ENCODE peak calls at places on chromosomes 2 and 18, in six cellular contexts. D is GM23338, W is caudate nucleus, U is right cardiac atrium, V is psoas muscle, T is substantia nigra. C is an unnamed sample.

GRCh38 chr2:27701676-27702075 is 38.0 kb downstream of the SLC4A1AP start:
- DNase-seq in V (peak), W (no peak), D (no peak), T (no peak), U (no peak), C (peak)

GRCh38 chr18:79570266-79571201 is 109.1 kb upstream of the CTDP1 start:
- DNase-seq in V (peak), W (no peak), U (no peak), D (no peak), T (no peak), C (peak)

GRCh38 chr2:7692657-7693161 is 775.5 kb downstream of the RNF144A start:
- DNase-seq in U (peak), T (no peak), D (no peak), W (no peak), V (peak), C (no peak)

GRCh38 chr2:205858781-205859478 is 176.6 kb downstream of the NRP2 start:
- DNase-seq in T (no peak), V (no peak), D (peak), U (peak), W (no peak), C (no peak)

GRCh38 chr2:9805435-9806297 is 37.6 kb upstream of the TAF1B start:
- DNase-seq in W (no peak), U (no peak), D (no peak), T (no peak), V (no peak), C (peak)

GRCh38 chr18:58784601-58785137 is 80.0 kb upstream of the ZNF532 start:
- DNase-seq in T (no peak), V (no peak), U (peak), D (peak), W (no peak), C (no peak)

GRCh38 chr2:144331652-144332355 is 188.1 kb downstream of the ZEB2 start:
- DNase-seq in T (peak), U (peak), D (peak), V (no peak), W (peak), C (no peak)

GRCh38 chr2:9228088-9228751 is 21.6 kb downstream of the ASAP2 start:
- DNase-seq in T (no peak), V (no peak), W (no peak), U (no peak), D (no peak), C (no peak)

GRCh38 chr18:48902023-48902855 is 48.5 kb downstream of the SMAD7 start:
- DNase-seq in D (no peak), T (peak), V (peak), W (no peak), U (peak), C (peak)

GRCh38 chr2:26516781-26517180 is 38.9 kb upstream of the OTOF start:
- DNase-seq in T (no peak), D (no peak), V (no peak), U (no peak), W (no peak), C (no peak)

GRCh38 chr18:55588001-55588875 is at the start of gene TCF4:
- DNase-seq in V (peak), D (peak), T (peak), W (no peak), U (peak), C (peak)

GRCh38 chr2:61288070-61288841 is 126.3 kb downstream of the C2orf74 start:
- DNase-seq in U (no peak), V (no peak), D (no peak), T (no peak), W (no peak), C (no peak)

GRCh38 chr18:63085611-63086010 is 234.0 kb downstream of the BCL2 start:
- DNase-seq in T (no peak), V (no peak), D (no peak), U (no peak), W (no peak), C (no peak)

GRCh38 chr2:99948010-99948409 is 194.4 kb downstream of the AFF3 start:
- DNase-seq in U (no peak), D (no peak), W (no peak), V (no peak), T (no peak), C (no peak)

GRCh38 chr18:68779169-68779568 is 18.7 kb upstream of the CCDC102B start:
- DNase-seq in T (no peak), D (no peak), W (no peak), V (no peak), U (no peak), C (no peak)

GRCh38 chr18:49249523-49249922 is 210.9 kb downstream of the DYM start:
- DNase-seq in V (no peak), U (no peak), W (no peak), D (no peak), T (no peak), C (no peak)

GRCh38 chr2:159971365-159972122 is 90.9 kb downstream of the PLA2R1 start:
- DNase-seq in W (no peak), T (no peak), U (no peak), V (no peak), D (no peak), C (no peak)

GRCh38 chr2:234970467-234970866 is 18.6 kb downstream of the SH3BP4 start:
- DNase-seq in U (no peak), W (no peak), D (no peak), V (no peak), T (no peak), C (no peak)

GRCh38 chr2:36277146-36277808 is 78.3 kb upstream of the CRIM1 start:
- DNase-seq in U (no peak), T (no peak), V (no peak), D (no peak), W (no peak), C (no peak)

GRCh38 chr18:37669991-37670534 is 104.5 kb upstream of the CELF4 start:
- DNase-seq in V (no peak), W (no peak), D (peak), T (no peak), U (no peak), C (no peak)

GRCh38 chr18:48662021-48662661 is 123.3 kb downstream of the CTIF start:
- DNase-seq in U (no peak), V (no peak), W (no peak), D (peak), T (no peak), C (no peak)

DNA sequence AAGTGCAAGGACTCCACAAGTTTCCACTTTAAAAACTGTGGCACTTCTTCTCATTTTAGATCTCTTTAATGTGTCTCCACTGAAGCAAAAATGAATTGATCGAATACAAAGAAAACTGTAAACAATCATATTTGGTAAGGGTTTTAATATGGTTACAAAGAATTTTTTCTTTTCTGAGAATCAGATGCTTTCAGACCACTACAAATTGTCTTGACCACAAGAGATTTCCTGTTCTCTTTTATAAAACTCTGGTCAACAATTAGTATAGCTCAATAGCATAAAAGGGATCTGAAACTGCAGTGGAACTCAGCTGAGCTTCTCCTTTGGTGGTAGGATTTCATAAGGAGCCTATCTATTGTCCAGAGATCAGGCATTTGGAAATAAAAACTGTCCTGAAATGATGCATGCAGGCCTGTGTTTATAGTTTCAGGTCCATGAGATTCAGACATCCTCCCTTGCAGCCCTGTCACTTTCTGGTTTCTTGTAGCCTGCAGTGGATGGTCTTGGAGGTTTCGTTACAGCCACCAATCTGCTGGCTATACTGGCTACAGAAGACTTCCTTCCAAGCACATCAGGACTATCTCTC is 120.0 kb downstream of the DOCK10 start:
- DNase-seq in U (no peak), T (no peak), V (no peak), D (no peak), W (no peak), C (no peak)
- H3K27ac ChIP-seq in U (no peak), T (peak), V (no peak), D (no peak), W (peak), C (no peak)

GRCh38 chr2:124815386-124815785 is 790.3 kb downstream of the CNTNAP5 start:
- DNase-seq in V (no peak), T (no peak), U (no peak), D (no peak), W (no peak), C (no peak)
- H3K27ac ChIP-seq in V (no peak), T (no peak), U (no peak), D (no peak), W (no peak), C (no peak)

DNA sequence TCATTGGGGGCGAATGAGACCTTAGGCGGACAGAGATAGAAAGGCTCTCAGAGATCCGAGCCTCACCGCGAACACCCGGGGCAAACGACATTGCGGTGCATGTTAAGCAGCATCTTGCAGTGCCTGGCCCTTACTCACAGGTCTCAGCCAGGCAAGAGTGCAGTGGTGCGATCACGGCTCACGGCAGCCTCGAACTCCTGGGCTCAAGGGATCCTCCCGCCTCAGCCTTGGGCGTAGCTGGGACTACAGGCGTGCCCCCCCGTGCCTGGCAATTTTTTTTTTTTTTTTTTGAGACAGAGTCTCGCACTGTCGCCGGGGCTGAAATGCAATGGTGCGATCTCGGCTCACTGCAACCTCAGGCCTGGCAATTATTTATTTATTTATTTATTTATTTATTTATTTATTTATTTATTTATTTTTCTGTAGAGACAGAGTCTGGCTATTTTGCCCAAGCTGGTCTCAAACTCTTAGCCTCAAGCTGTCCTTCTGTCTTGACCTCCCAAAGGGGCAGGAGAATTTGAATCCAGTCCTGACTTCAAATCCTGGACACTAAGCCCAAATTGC is 1.3 kb downstream of the LAMA3 start:
- DNase-seq in T (no peak), U (no peak), W (no peak), V (no peak), D (peak), C (no peak)
- H3K27ac ChIP-seq in T (no peak), U (no peak), W (no peak), V (no peak), D (no peak), C (no peak)

DNA sequence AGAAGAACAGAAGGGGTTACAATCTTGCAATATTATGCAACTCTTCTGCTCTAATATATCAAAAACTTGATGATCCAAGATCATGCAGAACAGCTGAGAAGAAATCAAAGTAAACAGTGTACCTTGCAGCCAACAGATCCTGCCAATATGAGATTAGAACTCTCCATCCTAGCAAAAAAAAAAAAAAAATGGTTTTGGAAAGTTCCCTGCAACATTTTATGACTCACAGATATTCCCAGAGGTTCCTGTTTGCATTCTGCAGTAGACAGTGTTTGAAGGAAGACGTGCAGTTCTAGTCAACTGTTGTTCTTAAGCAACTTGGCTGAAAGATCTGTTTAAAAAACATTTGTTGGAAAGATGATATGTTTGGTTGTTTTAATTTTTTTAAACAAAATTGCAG is 103.6 kb upstream of the WDR75 start:
- DNase-seq in U (no peak), D (no peak), W (no peak), V (no peak), T (no peak), C (no peak)
- H3K27ac ChIP-seq in U (no peak), D (no peak), W (no peak), V (no peak), T (no peak), C (no peak)

GRCh38 chr2:38464971-38465788 is 88.1 kb upstream of the ATL2 start:
- DNase-seq in T (no peak), W (no peak), D (no peak), U (no peak), V (no peak), C (no peak)

GRCh38 chr2:38467768-38468463 is 90.8 kb upstream of the ATL2 start:
- DNase-seq in U (no peak), D (no peak), V (no peak), T (no peak), W (no peak), C (no peak)

GRCh38 chr2:38466849-38467767 is 90.0 kb upstream of the ATL2 start:
- DNase-seq in W (no peak), U (no peak), T (no peak), D (no peak), V (no peak), C (no peak)

GRCh38 chr2:38465789-38466127 is 88.7 kb upstream of the ATL2 start:
- DNase-seq in T (no peak), V (no peak), D (peak), U (no peak), W (no peak), C (peak)

DNA sequence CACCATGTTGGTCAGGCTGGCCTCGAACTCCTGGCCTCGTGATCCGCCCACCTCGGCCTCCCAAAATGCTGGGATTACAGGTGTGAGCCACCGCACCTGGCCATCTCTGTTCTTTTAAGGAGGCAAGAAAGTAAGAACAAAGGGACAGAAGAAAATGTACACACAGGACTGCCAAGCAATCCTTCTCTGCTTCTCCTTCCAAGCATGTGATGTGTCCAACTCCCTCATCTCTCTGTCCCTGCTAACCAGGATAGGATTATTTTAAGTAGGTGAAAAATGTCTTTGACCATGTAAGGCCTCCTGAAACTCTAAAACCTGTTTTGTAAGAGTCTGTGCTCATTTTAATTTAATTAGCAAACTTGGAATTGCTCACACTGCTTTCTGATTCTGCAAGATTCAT is 89.3 kb upstream of the ATL2 start:
- DNase-seq in D (no peak), T (no peak), V (no peak), W (no peak), U (no peak), C (no peak)
- H3K27ac ChIP-seq in D (no peak), T (no peak), V (no peak), W (no peak), U (no peak), C (no peak)

GRCh38 chr2:66070717-66071602 is 364.0 kb upstream of the MEIS1 start:
- DNase-seq in V (no peak), W (no peak), D (no peak), U (no peak), T (no peak), C (no peak)
- H3K27ac ChIP-seq in V (no peak), W (no peak), D (no peak), U (no peak), T (no peak), C (no peak)

C was measured in right lobe of liver.